ENCODE peak calls at places on chromosomes 1 and 21, in five cellular contexts. P is foreskin fibroblast, W is left ventricle myocardium inferior, C is K562, M is esophagus muscularis mucosa. U is an unnamed sample.

GRCh38 chr1:174021611-174022079 is 512 bp downstream of the RC3H1 start:
- DNase-seq in P (peak; percentile 20), W (peak; percentile 47), C (peak; percentile 76), M (no peak), U (no peak)

GRCh38 chr1:236516929-236517704 is 6.7 kb upstream of the LGALS8 start:
- DNase-seq in P (no peak), W (no peak), C (no peak), M (no peak), U (no peak)

GRCh38 chr1:54995835-54996234 is 2.9 kb upstream of the BSND start:
- DNase-seq in P (no peak), W (no peak), C (no peak), M (no peak), U (no peak)

GRCh38 chr1:42429623-42430022 is 26.2 kb downstream of the ZMYND12 start:
- DNase-seq in P (peak; percentile 24), W (no peak), C (no peak), M (no peak), U (no peak)

GRCh38 chr1:165143437-165144065 is 213.0 kb downstream of the LMX1A start:
- DNase-seq in P (no peak), W (no peak), C (peak; percentile 59), M (no peak), U (no peak)

GRCh38 chr1:85495556-85495955 is 30.6 kb upstream of the DDAH1 start:
- DNase-seq in P (no peak), W (no peak), C (no peak), M (no peak), U (peak; percentile 67)

GRCh38 chr21:36803051-36803709 is 104.3 kb downstream of the SIM2 start:
- DNase-seq in P (no peak), W (no peak), C (no peak), M (no peak), U (no peak)

GRCh38 chr21:42513985-42514882 is 582 bp downstream of the SLC37A1 start:
- DNase-seq in P (no peak), W (peak; percentile 58), C (no peak), M (no peak), U (no peak)

GRCh38 chr1:218488986-218489385 is 143.8 kb downstream of the TGFB2 start:
- DNase-seq in P (no peak), W (no peak), C (no peak), M (no peak), U (peak; percentile 83)

GRCh38 chr1:237387144-237387505 is 345.1 kb downstream of the RYR2 start:
- DNase-seq in P (no peak), W (no peak), C (no peak), M (no peak), U (no peak)

GRCh38 chr1:199174336-199174735 is 535.5 kb downstream of the PTPRC start:
- DNase-seq in P (no peak), W (no peak), C (no peak), M (no peak), U (no peak)

GRCh38 chr1:178644308-178645120 is 80.5 kb upstream of the RALGPS2 start:
- DNase-seq in P (no peak), W (peak; percentile 29), C (no peak), M (no peak), U (no peak)

GRCh38 chr1:193406901-193407300 is 220.5 kb upstream of the B3GALT2 start:
- DNase-seq in P (peak; percentile 42), W (no peak), C (peak; percentile 41), M (no peak), U (no peak)

GRCh38 chr1:76635784-76636183 is 231.5 kb upstream of the ST6GALNAC5 start:
- DNase-seq in P (no peak), W (no peak), C (no peak), M (no peak), U (no peak)

GRCh38 chr21:35026153-35026499 is 23.0 kb downstream of the RUNX1 start:
- DNase-seq in P (no peak), W (no peak), C (no peak), M (no peak), U (no peak)

GRCh38 chr1:152185544-152186391 is 26.7 kb upstream of the RPTN start:
- DNase-seq in P (peak; percentile 45), W (no peak), C (peak; percentile 58), M (no peak), U (no peak)

GRCh38 chr1:43366601-43367025 is 1.2 kb downstream of the ELOVL1 start:
- DNase-seq in P (no peak), W (no peak), C (no peak), M (no peak), U (no peak)

GRCh38 chr1:2817784-2818564 is 16.5 kb upstream of the TTC34 start:
- DNase-seq in P (no peak), W (no peak), C (no peak), M (no peak), U (no peak)

GRCh38 chr1:199197695-199198094 is 558.9 kb downstream of the PTPRC start:
- DNase-seq in P (no peak), W (no peak), C (no peak), M (no peak), U (no peak)

DNA sequence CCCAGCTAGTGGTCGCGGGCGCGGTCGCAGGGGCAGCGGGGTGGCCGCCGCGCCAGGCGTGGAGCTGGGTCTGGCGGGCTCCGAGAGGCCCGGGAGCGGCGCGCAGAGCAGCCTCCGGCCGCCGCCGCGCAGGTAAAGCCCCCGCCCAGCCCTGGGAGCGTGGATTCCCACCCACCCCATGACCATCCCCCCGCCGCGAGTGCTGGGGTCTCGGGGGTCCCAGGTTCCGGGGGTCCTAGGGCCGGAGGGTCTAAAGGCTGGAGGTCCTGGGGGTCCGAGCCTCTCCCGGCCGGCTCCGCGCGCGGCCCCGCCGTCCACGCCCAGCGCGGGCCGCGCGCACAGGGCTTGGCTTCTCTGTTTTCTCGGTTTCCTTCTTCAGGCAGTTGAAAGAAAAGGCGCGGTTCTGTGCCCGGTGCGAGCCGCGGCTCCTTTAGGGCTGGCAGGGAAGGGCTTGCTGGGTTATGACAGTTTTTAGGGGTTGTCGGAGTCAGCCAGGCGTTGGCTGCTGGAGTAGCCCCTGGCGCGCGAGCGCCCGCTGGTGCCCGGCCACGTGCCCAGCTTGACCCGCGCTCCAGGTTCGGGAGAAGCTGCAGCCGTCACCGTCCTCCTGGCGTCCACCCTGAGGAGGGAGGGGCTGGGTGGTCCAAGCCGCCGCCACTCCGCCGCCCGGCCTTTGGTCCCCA is 355 bp downstream of the LRRC3 start:
- DNase-seq in P (peak; percentile 32), W (peak; percentile 61), C (no peak), M (no peak), U (no peak)
- TF ChIP-seq CTCF in P (no peak), W (peak; percentile 26), C (no peak), M (peak; percentile 25), U (peak; percentile 11)

GRCh38 chr1:210373628-210373877 is 44.9 kb downstream of the HHAT start:
- DNase-seq in P (no peak), W (no peak), C (no peak), M (no peak), U (no peak)

GRCh38 chr1:210373878-210374599 is 45.3 kb downstream of the HHAT start:
- DNase-seq in P (peak; percentile 77), W (no peak), C (peak; percentile 87), M (peak; percentile 82), U (peak; percentile 99)

GRCh38 chr1:210372931-210373627 is 44.4 kb downstream of the HHAT start:
- DNase-seq in P (no peak), W (no peak), C (no peak), M (peak; percentile 85), U (no peak)

GRCh38 chr1:210371916-210372315 is 43.2 kb downstream of the HHAT start:
- DNase-seq in P (no peak), W (no peak), C (no peak), M (peak; percentile 74), U (no peak)

GRCh38 chr1:210372491-210372890 is 43.8 kb downstream of the HHAT start:
- DNase-seq in P (no peak), W (no peak), C (no peak), M (peak; percentile 2), U (no peak)
- TF ChIP-seq CTCF in P (no peak), W (no peak), C (no peak), M (no peak), U (no peak)

GRCh38 chr21:38438476-38438893 is 59.8 kb downstream of the ERG start:
- DNase-seq in P (no peak), W (peak; percentile 67), C (no peak), M (no peak), U (peak; percentile 37)

GRCh38 chr21:38439336-38439900 is 58.9 kb downstream of the ERG start:
- DNase-seq in P (no peak), W (no peak), C (no peak), M (no peak), U (no peak)

GRCh38 chr21:38439957-38440356 is 58.3 kb downstream of the ERG start:
- DNase-seq in P (no peak), W (no peak), C (no peak), M (no peak), U (no peak)

GRCh38 chr21:38433516-38433915 is 64.8 kb downstream of the ERG start:
- DNase-seq in P (no peak), W (no peak), C (no peak), M (no peak), U (no peak)

GRCh38 chr21:38434913-38435533 is 63.3 kb downstream of the ERG start:
- DNase-seq in P (no peak), W (no peak), C (no peak), M (no peak), U (peak; percentile 39)
- TF ChIP-seq CTCF in P (no peak), W (no peak), C (no peak), M (no peak), U (no peak)

GRCh38 chr1:82018319-82018718 is 217.6 kb downstream of the ADGRL2 start:
- DNase-seq in P (no peak), W (no peak), C (no peak), M (no peak), U (no peak)
- TF ChIP-seq CTCF in P (no peak), W (no peak), C (no peak), M (no peak), U (no peak)

GRCh38 chr1:156584813-156585212 is 5.3 kb downstream of the TTC24 start:
- DNase-seq in P (no peak), W (no peak), C (peak; percentile 45), M (no peak), U (no peak)
- TF ChIP-seq CTCF in P (no peak), W (no peak), C (peak; percentile 76), M (no peak), U (peak; percentile 49)

GRCh38 chr1:61853545-61853944 is 111.3 kb downstream of the PATJ start:
- DNase-seq in P (peak; percentile 15), W (no peak), C (no peak), M (no peak), U (no peak)
- TF ChIP-seq CTCF in P (peak; percentile 25), W (peak; percentile 41), C (peak; percentile 13), M (peak; percentile 38), U (no peak)

U was measured in kidney epithelial cell.